ENCODE peak calls at places on chromosomes 13 and 19, in five cellular contexts. One of them, this sample, is unnamed.

GRCh38 chr19:10137751-10138682 is 18.3 kb upstream of the EIF3G start:
- DNase-seq in SK-N-SH: peak
- DNase-seq in H1: no peak
- DNase-seq in K562: no peak
- DNase-seq in GM23338: no peak
- DNase-seq in this sample: no peak

GRCh38 chr13:72120632-72121031 is 253.6 kb upstream of the DACH1 start:
- DNase-seq in SK-N-SH: no peak
- DNase-seq in H1: no peak
- DNase-seq in K562: no peak
- DNase-seq in GM23338: peak
- DNase-seq in this sample: no peak

GRCh38 chr13:101231751-101232428 is 184.4 kb downstream of the NALCN start:
- DNase-seq in SK-N-SH: no peak
- DNase-seq in H1: no peak
- DNase-seq in K562: no peak
- DNase-seq in GM23338: no peak
- DNase-seq in this sample: no peak

GRCh38 chr13:106302011-106302410 is 233.5 kb downstream of the EFNB2 start:
- DNase-seq in SK-N-SH: no peak
- DNase-seq in H1: no peak
- DNase-seq in K562: no peak
- DNase-seq in GM23338: peak
- DNase-seq in this sample: no peak

GRCh38 chr13:65932587-65933239 is 1297.4 kb downstream of the PCDH9 start:
- DNase-seq in SK-N-SH: no peak
- DNase-seq in H1: no peak
- DNase-seq in K562: no peak
- DNase-seq in GM23338: no peak
- DNase-seq in this sample: no peak

GRCh38 chr19:35041548-35042055 is at the start of gene HPN:
- DNase-seq in SK-N-SH: no peak
- DNase-seq in H1: peak
- DNase-seq in K562: peak
- DNase-seq in GM23338: peak
- DNase-seq in this sample: no peak

GRCh38 chr13:104372128-104372527 is 1305.9 kb upstream of the SLC10A2 start:
- DNase-seq in SK-N-SH: no peak
- DNase-seq in H1: no peak
- DNase-seq in K562: no peak
- DNase-seq in GM23338: no peak
- DNase-seq in this sample: no peak

GRCh38 chr19:16561382-16561781 is 10.8 kb downstream of the SLC35E1 start:
- DNase-seq in SK-N-SH: no peak
- DNase-seq in H1: no peak
- DNase-seq in K562: no peak
- DNase-seq in GM23338: no peak
- DNase-seq in this sample: no peak

GRCh38 chr13:77330009-77330471 is 3.1 kb upstream of the MYCBP2 start:
- DNase-seq in SK-N-SH: no peak
- DNase-seq in H1: no peak
- DNase-seq in K562: no peak
- DNase-seq in GM23338: no peak
- DNase-seq in this sample: no peak
- H3K27ac ChIP-seq in SK-N-SH: peak
- H3K27ac ChIP-seq in H1: no peak
- H3K27ac ChIP-seq in K562: peak
- H3K27ac ChIP-seq in GM23338: no peak
- H3K27ac ChIP-seq in this sample: peak

DNA sequence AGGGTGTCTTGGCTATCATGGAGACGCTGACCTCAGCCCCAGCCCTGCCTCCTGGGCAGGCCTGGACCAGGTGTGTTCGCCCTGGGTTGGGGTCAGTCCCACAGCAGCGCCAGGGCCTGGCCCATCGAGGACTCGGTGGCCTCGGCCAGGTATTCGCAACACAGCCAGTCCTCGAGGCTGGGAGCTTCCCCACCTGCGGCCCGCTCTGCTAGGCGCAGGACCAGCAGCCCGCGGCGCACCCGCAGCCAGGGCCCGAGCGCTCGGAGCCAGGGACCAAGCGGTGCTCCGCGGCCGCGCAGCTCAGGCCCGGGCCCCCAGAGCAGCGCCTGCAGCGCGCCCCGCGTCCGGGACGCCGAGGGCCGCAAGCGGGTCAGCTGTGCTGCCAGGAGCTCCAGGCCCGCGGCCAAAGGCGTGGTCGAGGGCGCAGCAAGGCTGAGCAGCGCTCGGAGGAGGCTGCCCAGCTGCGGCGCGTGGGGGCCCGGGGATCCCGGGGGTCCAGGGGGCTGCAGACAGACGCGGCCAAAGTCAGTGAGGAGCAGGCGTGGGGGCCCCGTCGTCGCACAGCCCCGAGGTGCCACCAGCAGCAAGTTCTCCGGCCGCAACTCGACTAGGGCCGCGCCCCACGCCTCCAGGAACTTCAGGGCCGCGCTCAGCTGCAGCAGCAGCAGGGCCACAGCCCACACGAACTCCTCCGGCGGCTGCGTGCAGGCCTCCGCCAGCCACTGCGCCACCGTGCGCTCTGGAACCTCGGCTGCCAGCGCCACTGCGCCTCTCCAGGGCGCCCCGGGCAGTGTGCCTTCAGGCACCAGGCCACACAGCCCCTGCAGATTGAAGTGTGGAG is 6.2 kb downstream of the PEAK3 start:
- DNase-seq in SK-N-SH: peak
- DNase-seq in H1: no peak
- DNase-seq in K562: no peak
- DNase-seq in GM23338: peak
- DNase-seq in this sample: peak
- TF ChIP-seq POLR2AphosphoS5 in SK-N-SH: no peak
- TF ChIP-seq POLR2AphosphoS5 in H1: no peak
- TF ChIP-seq POLR2AphosphoS5 in K562: no peak
- TF ChIP-seq POLR2AphosphoS5 in GM23338: no peak
- TF ChIP-seq POLR2AphosphoS5 in this sample: no peak

DNA sequence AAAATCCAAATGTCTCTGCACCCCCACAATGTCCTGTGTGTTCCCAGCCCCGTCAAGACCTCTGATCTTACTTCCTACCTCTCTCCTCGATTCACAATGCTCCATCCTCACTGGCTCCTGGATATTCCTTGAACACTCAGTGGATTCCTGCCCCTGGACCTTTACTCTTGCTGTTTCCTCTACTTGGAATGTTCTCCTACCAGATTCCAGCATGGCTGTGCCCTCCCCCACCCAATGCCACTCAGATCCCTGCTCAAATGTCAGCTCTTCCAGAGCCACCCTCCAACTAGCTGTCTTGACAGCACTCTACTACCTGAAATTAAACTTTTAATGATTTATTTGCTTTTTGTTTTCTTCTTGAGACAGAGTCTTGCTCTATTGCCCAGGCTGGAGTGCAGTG is 107.4 kb downstream of the KLF5 start:
- DNase-seq in SK-N-SH: no peak
- DNase-seq in H1: no peak
- DNase-seq in K562: no peak
- DNase-seq in GM23338: no peak
- DNase-seq in this sample: no peak
- H3K27ac ChIP-seq in SK-N-SH: no peak
- H3K27ac ChIP-seq in H1: no peak
- H3K27ac ChIP-seq in K562: no peak
- H3K27ac ChIP-seq in GM23338: no peak
- H3K27ac ChIP-seq in this sample: peak

GRCh38 chr19:39506944-39507714 is 7.8 kb upstream of the SELENOV start:
- DNase-seq in SK-N-SH: peak
- DNase-seq in H1: peak
- DNase-seq in K562: peak
- DNase-seq in GM23338: peak
- DNase-seq in this sample: no peak
- TF ChIP-seq POLR2AphosphoS5 in SK-N-SH: peak
- TF ChIP-seq POLR2AphosphoS5 in H1: no peak
- TF ChIP-seq POLR2AphosphoS5 in K562: no peak
- TF ChIP-seq POLR2AphosphoS5 in GM23338: peak
- TF ChIP-seq POLR2AphosphoS5 in this sample: no peak

GRCh38 chr19:1910169-1910568 is 5.0 kb downstream of the ADAT3 start:
- DNase-seq in SK-N-SH: peak
- DNase-seq in H1: no peak
- DNase-seq in K562: no peak
- DNase-seq in GM23338: no peak
- DNase-seq in this sample: no peak

GRCh38 chr19:1907563-1908363 is 2.6 kb downstream of the ADAT3 start:
- DNase-seq in SK-N-SH: no peak
- DNase-seq in H1: no peak
- DNase-seq in K562: peak
- DNase-seq in GM23338: no peak
- DNase-seq in this sample: no peak

GRCh38 chr19:1906985-1907562 is 1.9 kb downstream of the ADAT3 start:
- DNase-seq in SK-N-SH: no peak
- DNase-seq in H1: no peak
- DNase-seq in K562: no peak
- DNase-seq in GM23338: no peak
- DNase-seq in this sample: no peak

GRCh38 chr19:1905863-1906375 is 720 bp downstream of the ADAT3 start:
- DNase-seq in SK-N-SH: no peak
- DNase-seq in H1: no peak
- DNase-seq in K562: no peak
- DNase-seq in GM23338: no peak
- DNase-seq in this sample: no peak

DNA sequence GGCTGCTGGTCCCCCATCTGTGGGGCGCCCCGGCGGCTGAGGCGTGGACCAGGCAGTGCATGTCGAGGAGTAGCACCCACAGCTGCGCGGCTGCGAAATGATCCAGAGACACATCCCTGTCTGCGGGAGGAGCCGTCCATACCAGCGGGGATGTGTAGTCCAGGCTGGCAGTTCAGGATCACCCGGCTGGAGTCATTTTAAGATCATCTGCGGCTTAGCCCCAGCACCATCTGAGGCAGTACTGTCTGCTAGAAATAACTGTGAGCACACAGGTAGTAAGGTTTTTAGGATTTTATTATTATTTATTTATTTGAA is 3.1 kb downstream of the ADAT3 start:
- DNase-seq in SK-N-SH: no peak
- DNase-seq in H1: no peak
- DNase-seq in K562: no peak
- DNase-seq in GM23338: no peak
- DNase-seq in this sample: no peak
- H3K27ac ChIP-seq in SK-N-SH: no peak
- H3K27ac ChIP-seq in H1: no peak
- H3K27ac ChIP-seq in K562: no peak
- H3K27ac ChIP-seq in GM23338: no peak
- H3K27ac ChIP-seq in this sample: peak

GRCh38 chr19:288911-289310 is 2.3 kb downstream of the PLPP2 start:
- DNase-seq in SK-N-SH: no peak
- DNase-seq in H1: no peak
- DNase-seq in K562: no peak
- DNase-seq in GM23338: no peak
- DNase-seq in this sample: no peak

GRCh38 chr19:291561-292280 is 518 bp upstream of the PLPP2 start:
- DNase-seq in SK-N-SH: peak
- DNase-seq in H1: no peak
- DNase-seq in K562: peak
- DNase-seq in GM23338: peak
- DNase-seq in this sample: peak

GRCh38 chr19:290539-291521 is at the start of gene PLPP2:
- DNase-seq in SK-N-SH: peak
- DNase-seq in H1: peak
- DNase-seq in K562: peak
- DNase-seq in GM23338: peak
- DNase-seq in this sample: no peak

GRCh38 chr19:287381-287871 is 3.8 kb downstream of the PLPP2 start:
- DNase-seq in SK-N-SH: no peak
- DNase-seq in H1: no peak
- DNase-seq in K562: peak
- DNase-seq in GM23338: no peak
- DNase-seq in this sample: no peak

GRCh38 chr19:289651-290538 is 1.3 kb downstream of the PLPP2 start:
- DNase-seq in SK-N-SH: peak
- DNase-seq in H1: peak
- DNase-seq in K562: peak
- DNase-seq in GM23338: peak
- DNase-seq in this sample: no peak
- TF ChIP-seq POLR2AphosphoS5 in SK-N-SH: no peak
- TF ChIP-seq POLR2AphosphoS5 in H1: peak
- TF ChIP-seq POLR2AphosphoS5 in K562: no peak
- TF ChIP-seq POLR2AphosphoS5 in GM23338: peak
- TF ChIP-seq POLR2AphosphoS5 in this sample: no peak

DNA sequence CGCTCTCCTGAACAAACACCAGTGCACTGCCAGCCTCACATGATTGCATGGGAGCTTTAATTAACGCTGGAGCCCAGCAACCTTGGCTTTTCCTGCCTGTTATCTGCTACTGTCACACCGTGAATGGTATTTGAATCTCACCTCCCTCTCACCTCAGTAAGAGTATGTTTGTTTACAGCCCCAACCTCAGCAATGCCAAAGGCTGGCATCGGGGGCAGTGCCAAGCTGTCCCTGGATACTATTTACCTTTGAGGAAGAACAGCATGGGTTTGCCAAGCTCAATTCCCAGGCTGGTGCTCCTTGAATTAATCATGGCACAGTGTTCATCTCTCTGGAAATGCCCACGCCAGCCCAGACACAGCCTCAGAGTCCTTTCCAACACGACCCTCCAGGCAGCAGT is 57.2 kb upstream of the SERPINE3 start:
- DNase-seq in SK-N-SH: no peak
- DNase-seq in H1: peak
- DNase-seq in K562: no peak
- DNase-seq in GM23338: no peak
- DNase-seq in this sample: no peak
- H3K27ac ChIP-seq in SK-N-SH: no peak
- H3K27ac ChIP-seq in H1: no peak
- H3K27ac ChIP-seq in K562: no peak
- H3K27ac ChIP-seq in GM23338: no peak
- H3K27ac ChIP-seq in this sample: no peak

GRCh38 chr19:3459322-3459881 is 20.9 kb downstream of the SMIM24 start:
- DNase-seq in SK-N-SH: peak
- DNase-seq in H1: no peak
- DNase-seq in K562: peak
- DNase-seq in GM23338: peak
- DNase-seq in this sample: peak
- TF ChIP-seq POLR2AphosphoS5 in SK-N-SH: no peak
- TF ChIP-seq POLR2AphosphoS5 in H1: no peak
- TF ChIP-seq POLR2AphosphoS5 in K562: peak
- TF ChIP-seq POLR2AphosphoS5 in GM23338: no peak
- TF ChIP-seq POLR2AphosphoS5 in this sample: no peak

GRCh38 chr19:49579947-49580263 is 451 bp downstream of the NOSIP start:
- DNase-seq in SK-N-SH: peak
- DNase-seq in H1: no peak
- DNase-seq in K562: peak
- DNase-seq in GM23338: no peak
- DNase-seq in this sample: no peak
- H3K27ac ChIP-seq in SK-N-SH: peak
- H3K27ac ChIP-seq in H1: peak
- H3K27ac ChIP-seq in K562: peak
- H3K27ac ChIP-seq in GM23338: peak
- H3K27ac ChIP-seq in this sample: peak